ENCODE peak calls at places on chromosomes 3 and 15, in five cellular contexts. H is substantia nigra, A is PC-3, F is tibial nerve, S is osteoblast. L is an unnamed sample.

GRCh38 chr3:187744169-187745151 is 808 bp downstream of the BCL6 start:
- DNase-seq in H (no peak), A (peak; percentile 42), F (no peak), S (peak; percentile 71), L (peak; percentile 51)

GRCh38 chr3:134928392-134928791 is 133.3 kb downstream of the EPHB1 start:
- DNase-seq in H (no peak), A (no peak), F (no peak), S (no peak), L (no peak)

GRCh38 chr3:193812791-193813505 is 219.9 kb downstream of the OPA1 start:
- DNase-seq in H (no peak), A (no peak), F (no peak), S (no peak), L (no peak)

GRCh38 chr15:57149196-57149595 is 227.1 kb upstream of the CGNL1 start:
- DNase-seq in H (no peak), A (no peak), F (no peak), S (no peak), L (peak; percentile 65)

GRCh38 chr3:9412293-9412692 is 14.9 kb downstream of the SETD5 start:
- DNase-seq in H (no peak), A (no peak), F (no peak), S (no peak), L (no peak)

GRCh38 chr15:52653451-52653964 is 25.7 kb downstream of the ATOSA start:
- DNase-seq in H (no peak), A (peak; percentile 83), F (no peak), S (no peak), L (peak; percentile 71)

GRCh38 chr3:169914321-169914720 is 2.9 kb downstream of the SAMD7 start:
- DNase-seq in H (no peak), A (peak; percentile 33), F (no peak), S (no peak), L (peak; percentile 4)

GRCh38 chr3:62318365-62318751 is 55.0 kb downstream of the FEZF2 start:
- DNase-seq in H (no peak), A (no peak), F (no peak), S (no peak), L (no peak)

GRCh38 chr3:29283297-29283681 is 2.4 kb downstream of the RBMS3 start:
- DNase-seq in H (no peak), A (no peak), F (no peak), S (no peak), L (peak; percentile 31)

GRCh38 chr3:147864754-147865354 is 455.7 kb downstream of the ZIC1 start:
- DNase-seq in H (no peak), A (peak; percentile 10), F (no peak), S (no peak), L (no peak)

GRCh38 chr3:117921411-117921810 is 1113.2 kb downstream of the IGSF11 start:
- DNase-seq in H (no peak), A (no peak), F (no peak), S (no peak), L (no peak)

GRCh38 chr3:34150987-34151386 is 352.6 kb downstream of the PDCD6IP start:
- DNase-seq in H (no peak), A (no peak), F (no peak), S (no peak), L (no peak)

GRCh38 chr3:69353492-69353891 is 32.4 kb downstream of the FRMD4B start:
- DNase-seq in H (no peak), A (no peak), F (no peak), S (no peak), L (no peak)

GRCh38 chr3:115806501-115806900 is 183.2 kb downstream of the GAP43 start:
- DNase-seq in H (no peak), A (no peak), F (no peak), S (no peak), L (no peak)

GRCh38 chr3:180617049-180617448 is 15.1 kb downstream of the TTC14 start:
- DNase-seq in H (no peak), A (peak; percentile 33), F (no peak), S (no peak), L (no peak)

GRCh38 chr15:50222181-50222580 is 40.2 kb downstream of the SLC27A2 start:
- DNase-seq in H (no peak), A (no peak), F (no peak), S (no peak), L (no peak)

GRCh38 chr15:59436774-59437472 is 1.1 kb upstream of the FAM81A start:
- DNase-seq in H (no peak), A (no peak), F (no peak), S (peak; percentile 37), L (no peak)

GRCh38 chr3:48016336-48016973 is at the start of gene MAP4:
- DNase-seq in H (no peak), A (no peak), F (no peak), S (no peak), L (no peak)

GRCh38 chr3:179069762-179070390 is 1.7 kb downstream of the ZMAT3 start:
- DNase-seq in H (no peak), A (no peak), F (no peak), S (no peak), L (peak; percentile 61)

GRCh38 chr3:160003520-160004128 is 15.0 kb downstream of the IL12A start:
- DNase-seq in H (peak; percentile 39), A (peak; percentile 78), F (peak; percentile 18), S (peak; percentile 80), L (peak; percentile 41)

GRCh38 chr3:41116851-41117250 is 82.5 kb upstream of the CTNNB1 start:
- DNase-seq in H (no peak), A (no peak), F (no peak), S (no peak), L (no peak)

GRCh38 chr15:67943961-67944674 is 104.3 kb upstream of the RNU6-1 start:
- DNase-seq in H (no peak), A (no peak), F (peak; percentile 58), S (peak; percentile 47), L (no peak)

GRCh38 chr15:52652984-52653383 is 26.2 kb downstream of the ATOSA start:
- DNase-seq in H (no peak), A (peak; percentile 73), F (no peak), S (no peak), L (peak; percentile 25)

GRCh38 chr3:71258116-71258515 is 325.4 kb downstream of the FOXP1 start:
- DNase-seq in H (no peak), A (peak; percentile 86), F (no peak), S (peak; percentile 83), L (peak; percentile 92)

GRCh38 chr3:10703875-10704274 is 112.2 kb upstream of the SLC6A11 start:
- DNase-seq in H (no peak), A (peak; percentile 60), F (no peak), S (peak; percentile 89), L (peak; percentile 33)

GRCh38 chr3:98966434-98966833 is 64.9 kb upstream of the DCBLD2 start:
- DNase-seq in H (no peak), A (peak; percentile 31), F (no peak), S (no peak), L (no peak)

GRCh38 chr15:68620721-68621528 is 42.1 kb downstream of the CORO2B start:
- DNase-seq in H (peak; percentile 87), A (no peak), F (peak; percentile 93), S (peak; percentile 97), L (no peak)

GRCh38 chr3:188170461-188171459 is 16.8 kb downstream of the LPP start:
- DNase-seq in H (no peak), A (peak; percentile 77), F (no peak), S (no peak), L (peak; percentile 86)

GRCh38 chr3:101992861-101993260 is 143.5 kb downstream of the NFKBIZ start:
- DNase-seq in H (no peak), A (no peak), F (no peak), S (no peak), L (no peak)

GRCh38 chr3:33392703-33393125 is 47.5 kb downstream of the UBP1 start:
- DNase-seq in H (no peak), A (peak; percentile 97), F (no peak), S (peak; percentile 97), L (peak; percentile 87)

GRCh38 chr15:92616621-92617179 is 38.9 kb downstream of the FAM174B start:
- DNase-seq in H (no peak), A (peak; percentile 71), F (no peak), S (no peak), L (no peak)
- H3K27ac ChIP-seq in H (no peak overlapping the region), A (peak overlapping the region; percentile 93), F (no peak overlapping the region), S (no peak overlapping the region), L (no peak overlapping the region)

DNA sequence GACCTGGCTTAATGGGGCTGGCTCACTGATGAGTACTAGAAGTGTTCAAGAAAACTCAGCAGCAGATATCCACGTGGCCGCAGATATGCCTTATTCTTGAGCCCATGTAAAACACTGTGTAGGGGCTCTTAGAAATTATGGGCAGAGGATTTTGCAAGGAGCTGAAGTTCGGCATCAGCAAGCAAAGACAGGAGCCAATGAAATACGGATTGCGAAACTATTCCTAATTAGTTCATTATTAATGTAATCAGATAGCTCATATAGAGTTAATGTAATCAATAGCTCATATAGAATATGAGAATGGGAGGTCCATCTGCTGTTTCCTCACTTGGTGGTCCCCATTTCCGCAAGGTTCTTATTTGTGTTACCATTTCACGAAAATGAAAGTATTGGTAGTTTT is 9.0 kb upstream of the GSK3B start:
- DNase-seq in H (no peak), A (no peak), F (no peak), S (peak; percentile 13), L (no peak)
- H3K27ac ChIP-seq in H (no peak overlapping the region), A (no peak overlapping the region), F (no peak overlapping the region), S (no peak overlapping the region), L (peak overlapping the region; percentile 96)

DNA sequence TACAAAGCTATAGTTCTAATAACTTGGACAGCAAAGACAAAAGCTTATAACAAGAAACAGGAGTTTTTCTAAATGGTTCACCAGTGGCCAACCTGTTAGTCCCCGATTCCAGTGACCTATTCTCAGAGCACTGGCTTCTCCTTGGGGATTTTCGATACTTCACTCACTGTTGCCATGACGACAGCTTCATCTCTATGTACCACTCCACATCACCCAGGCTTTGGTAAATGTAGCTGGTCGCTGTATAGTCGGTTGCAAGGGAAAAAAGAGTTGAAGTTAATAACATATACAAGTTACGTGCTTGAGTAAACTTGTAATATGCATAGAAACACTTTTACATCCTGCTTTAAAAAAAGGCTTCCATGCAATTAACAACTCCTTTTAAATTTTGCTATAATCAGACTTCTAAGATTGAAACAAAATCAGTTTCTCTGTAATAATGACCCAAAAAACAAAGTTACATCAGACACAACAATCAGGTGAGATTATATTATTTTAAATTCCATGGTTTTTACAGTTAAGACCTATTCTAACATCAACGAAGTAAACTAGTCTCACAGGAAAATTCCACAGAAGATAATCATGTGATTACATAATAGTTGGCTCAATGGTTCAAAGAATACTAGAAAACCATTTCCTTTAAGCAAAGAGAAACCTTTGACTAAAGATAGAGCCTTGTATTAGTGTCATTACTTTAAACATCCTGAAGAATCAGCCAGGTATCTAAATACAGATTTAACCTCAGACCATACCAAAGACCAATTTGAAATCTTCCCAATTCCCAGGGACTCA is 2.9 kb downstream of the CCNL1 start:
- DNase-seq in H (no peak), A (no peak), F (no peak), S (no peak), L (no peak)
- H3K27ac ChIP-seq in H (no peak overlapping the region), A (no peak overlapping the region), F (no peak overlapping the region), S (peak overlapping the region; percentile 100), L (no peak overlapping the region)

GRCh38 chr3:125125822-125126245 is 70.0 kb upstream of the HEG1 start:
- DNase-seq in H (no peak), A (no peak), F (no peak), S (peak; percentile 89), L (peak; percentile 79)

GRCh38 chr3:125123906-125124305 is 68.1 kb upstream of the HEG1 start:
- DNase-seq in H (no peak), A (no peak), F (no peak), S (peak; percentile 79), L (no peak)

GRCh38 chr3:125126323-125126722 is 70.5 kb upstream of the HEG1 start:
- DNase-seq in H (no peak), A (no peak), F (no peak), S (no peak), L (no peak)

GRCh38 chr3:125121246-125122010 is 65.6 kb upstream of the HEG1 start:
- DNase-seq in H (no peak), A (no peak), F (no peak), S (no peak), L (no peak)

GRCh38 chr3:125123455-125123854 is 67.7 kb upstream of the HEG1 start:
- DNase-seq in H (no peak), A (no peak), F (no peak), S (no peak), L (no peak)
- H3K27ac ChIP-seq in H (no peak overlapping the region), A (no peak overlapping the region), F (no peak overlapping the region), S (peak overlapping the region; percentile 95), L (no peak overlapping the region)

L was measured in mammary epithelial cell.